ENCODE peak calls at places on chromosomes 4 and X, in eight cellular contexts. M, F, K, R, U, X, S and P are unnamed samples.

GRCh38 chr4:64781737-64782326 is 372.6 kb upstream of the TECRL start:
- DNase-seq in M (no peak), F (no peak), K (no peak), R (no peak), U (peak; percentile 10), X (no peak), S (no peak), P (no peak)

GRCh38 chrX:15751160-15751819 is 13.2 kb downstream of the CA5B start:
- DNase-seq in M (no peak), F (no peak), K (no peak), R (no peak), U (peak; percentile 56), X (no peak), S (no peak), P (no peak)

GRCh38 chr4:149441338-149441737 is 374.3 kb downstream of the IQCM start:
- DNase-seq in M (no peak), F (no peak), K (no peak), R (no peak), U (peak; percentile 16), X (no peak), S (no peak), P (no peak)

GRCh38 chrX:34300871-34301270 is 168.8 kb upstream of the FAM47A start:
- DNase-seq in M (no peak), F (peak; percentile 0), K (peak; percentile 15), R (no peak), U (peak; percentile 58), X (no peak), S (no peak), P (peak; percentile 24)

GRCh38 chr4:176099314-176099713 is 33.7 kb downstream of the WDR17 start:
- DNase-seq in M (no peak), F (no peak), K (no peak), R (no peak), U (peak; percentile 0), X (no peak), S (no peak), P (no peak)

GRCh38 chrX:9856596-9856995 is 70.4 kb downstream of the SHROOM2 start:
- DNase-seq in M (no peak), F (no peak), K (no peak), R (no peak), U (no peak), X (no peak), S (no peak), P (no peak)

GRCh38 chrX:2627272-2627867 is 63.7 kb upstream of the CD99 start:
- DNase-seq in M (no peak), F (peak; percentile 44), K (peak; percentile 27), R (no peak), U (peak; percentile 27), X (no peak), S (no peak), P (peak; percentile 22)

GRCh38 chr4:87932718-87933136 is 42.8 kb upstream of the SPP1 start:
- DNase-seq in M (no peak), F (no peak), K (no peak), R (no peak), U (no peak), X (no peak), S (no peak), P (peak; percentile 19)

GRCh38 chr4:180932365-180933001 is 1310.7 kb upstream of the TENM3 start:
- DNase-seq in M (no peak), F (no peak), K (no peak), R (no peak), U (peak; percentile 46), X (no peak), S (no peak), P (no peak)

GRCh38 chrX:53356186-53356585 is 66.3 kb downstream of the SMC1A start:
- DNase-seq in M (no peak), F (no peak), K (no peak), R (peak; percentile 10), U (no peak), X (no peak), S (no peak), P (no peak)

GRCh38 chr4:77804471-77804870 is 14.7 kb downstream of the CNOT6L start:
- DNase-seq in M (no peak), F (no peak), K (no peak), R (no peak), U (peak; percentile 31), X (no peak), S (no peak), P (no peak)

GRCh38 chrX:23898412-23898959 is 9.3 kb downstream of the APOO start:
- DNase-seq in M (no peak), F (no peak), K (no peak), R (no peak), U (peak; percentile 64), X (no peak), S (no peak), P (no peak)

GRCh38 chr4:15182600-15183222 is 180.4 kb downstream of the CPEB2 start:
- DNase-seq in M (no peak), F (no peak), K (no peak), R (no peak), U (no peak), X (no peak), S (no peak), P (peak; percentile 18)

GRCh38 chrX:153685751-153686676 is 1.7 kb upstream of the SLC6A8 start:
- DNase-seq in M (no peak), F (no peak), K (peak; percentile 54), R (no peak), U (no peak), X (peak; percentile 17), S (peak; percentile 56), P (no peak)

GRCh38 chrX:9476810-9477575 is 12.1 kb downstream of the TBL1X start:
- DNase-seq in M (no peak), F (no peak), K (no peak), R (no peak), U (no peak), X (no peak), S (no peak), P (no peak)

GRCh38 chrX:54921427-54922021 is 900 bp downstream of the TRO start:
- DNase-seq in M (no peak), F (no peak), K (peak; percentile 66), R (peak; percentile 17), U (peak; percentile 72), X (no peak), S (no peak), P (peak; percentile 66)

GRCh38 chr4:140645614-140646412 is 77.1 kb upstream of the UCP1 start:
- DNase-seq in M (no peak), F (no peak), K (no peak), R (peak; percentile 62), U (peak; percentile 18), X (peak; percentile 44), S (no peak), P (no peak)

GRCh38 chr4:2073808-2074481 is 14.8 kb downstream of the NAT8L start:
- DNase-seq in M (no peak), F (no peak), K (no peak), R (peak; percentile 69), U (no peak), X (no peak), S (peak; percentile 52), P (no peak)

GRCh38 chr4:181671672-181672071 is 571.5 kb upstream of the TENM3 start:
- DNase-seq in M (no peak), F (no peak), K (no peak), R (no peak), U (no peak), X (no peak), S (no peak), P (no peak)

GRCh38 chr4:188139141-188139540 is at the start of gene TRIML1:
- DNase-seq in M (no peak), F (no peak), K (no peak), R (no peak), U (no peak), X (no peak), S (no peak), P (no peak)

GRCh38 chr4:10006236-10006603 is 15.1 kb downstream of the SLC2A9 start:
- DNase-seq in M (peak; percentile 87), F (no peak), K (peak; percentile 48), R (no peak), U (no peak), X (peak; percentile 28), S (no peak), P (no peak)

GRCh38 chr4:153593166-153593565 is 90.9 kb upstream of the TLR2 start:
- DNase-seq in M (no peak), F (no peak), K (no peak), R (no peak), U (no peak), X (no peak), S (no peak), P (no peak)

GRCh38 chr4:2402941-2403340 is 15.5 kb downstream of the ZFYVE28 start:
- DNase-seq in M (no peak), F (no peak), K (no peak), R (no peak), U (no peak), X (no peak), S (no peak), P (peak; percentile 35)

GRCh38 chr4:37767546-37767945 is 58.9 kb upstream of the PGM2 start:
- DNase-seq in M (peak; percentile 51), F (no peak), K (peak; percentile 37), R (no peak), U (peak; percentile 44), X (peak; percentile 56), S (peak; percentile 72), P (peak; percentile 69)

GRCh38 chrX:131830400-131831184 is 192.5 kb upstream of the STK26 start:
- DNase-seq in M (peak; percentile 71), F (peak; percentile 85), K (peak; percentile 80), R (no peak), U (peak; percentile 69), X (peak; percentile 36), S (peak; percentile 74), P (peak; percentile 77)
- TF ChIP-seq POLR2A in M (no peak), F (no peak), K (no peak), R (no peak), U (no peak), X (no peak), S (no peak), P (no peak)

GRCh38 chrX:17697191-17697590 is 40.1 kb upstream of the SCML1 start:
- DNase-seq in M (no peak), F (no peak), K (no peak), R (no peak), U (peak; percentile 15), X (no peak), S (no peak), P (no peak)
- TF ChIP-seq CTCF in M (no peak), F (no peak), K (no peak), R (no peak), U (no peak), X (peak; percentile 25), S (no peak), P (peak; percentile 24)

GRCh38 chrX:39953879-39954278 is 143.9 kb downstream of the BCOR start:
- DNase-seq in M (peak; percentile 77), F (peak; percentile 68), K (no peak), R (peak; percentile 78), U (peak; percentile 81), X (peak; percentile 92), S (no peak), P (no peak)
- TF ChIP-seq POLR2A in M (no peak), F (no peak), K (no peak), R (no peak), U (no peak), X (peak; percentile 8), S (no peak), P (no peak)

DNA sequence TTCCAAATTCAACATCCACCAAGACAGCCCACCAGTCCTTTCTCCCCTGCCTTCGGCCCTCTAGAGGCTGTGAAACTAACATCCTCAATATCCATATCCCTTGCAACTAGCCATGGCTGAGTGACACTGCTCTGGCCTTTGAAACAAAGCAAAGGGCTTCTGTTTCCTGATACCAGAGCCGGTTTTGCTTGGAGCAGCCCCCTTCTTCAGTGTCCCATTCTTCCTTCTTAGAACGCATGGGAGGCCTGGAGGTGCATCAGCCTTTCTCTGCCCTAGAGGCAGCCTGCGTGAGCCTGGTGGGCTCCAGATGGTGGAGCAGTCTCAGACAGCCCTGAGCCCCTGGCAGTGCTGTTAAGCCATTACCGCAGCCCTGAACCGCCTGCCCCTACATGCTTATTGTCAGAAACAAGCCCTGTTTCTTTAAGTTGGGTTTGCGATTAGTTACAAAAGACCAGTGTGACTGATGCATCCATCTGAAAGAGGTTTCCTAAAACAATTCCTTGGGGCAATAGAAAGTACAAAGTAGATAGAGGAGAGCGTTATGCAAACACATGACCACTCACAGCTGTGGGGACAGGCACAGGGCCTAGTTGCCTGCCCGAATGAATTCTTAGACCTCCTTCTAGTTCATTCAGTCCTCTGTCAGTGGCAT is 74.1 kb downstream of the EVC start:
- DNase-seq in M (no peak), F (no peak), K (no peak), R (no peak), U (no peak), X (peak; percentile 2), S (no peak), P (no peak)
- TF ChIP-seq CTCF in M (no peak), F (no peak), K (no peak), R (no peak), U (no peak), X (no peak), S (no peak), P (no peak)